ENCODE peak calls at places on chromosomes 12 and 14, in ten cellular contexts. One of them, this sample, is unnamed.
A peak's percentile ranks its signal among the peaks of the same experiment; 100 is the strongest.

GRCh38 chr14:89252887-89253532 is 164.0 kb downstream of the FOXN3 start:
- DNase-seq in A549: peak; percentile 11
- DNase-seq in transverse colon: no peak
- DNase-seq in K562: no peak
- DNase-seq in H1: peak; percentile 17
- DNase-seq in stomach: no peak
- DNase-seq in tibial nerve: no peak
- DNase-seq in GM12878: no peak
- DNase-seq in upper lobe of left lung: no peak
- DNase-seq in HepG2: no peak
- DNase-seq in this sample: no peak

GRCh38 chr14:52690983-52691760 is 4.2 kb downstream of the ERO1A start:
- DNase-seq in A549: no peak
- DNase-seq in transverse colon: no peak
- DNase-seq in K562: no peak
- DNase-seq in H1: no peak
- DNase-seq in stomach: no peak
- DNase-seq in tibial nerve: no peak
- DNase-seq in GM12878: no peak
- DNase-seq in upper lobe of left lung: no peak
- DNase-seq in HepG2: no peak
- DNase-seq in this sample: no peak

GRCh38 chr12:104280703-104281458 is 22.7 kb upstream of the EID3 start:
- DNase-seq in A549: peak; percentile 85
- DNase-seq in transverse colon: no peak
- DNase-seq in K562: peak; percentile 34
- DNase-seq in H1: no peak
- DNase-seq in stomach: no peak
- DNase-seq in tibial nerve: no peak
- DNase-seq in GM12878: no peak
- DNase-seq in upper lobe of left lung: no peak
- DNase-seq in HepG2: peak; percentile 43
- DNase-seq in this sample: no peak

GRCh38 chr12:24860546-24860945 is 88.4 kb downstream of the BCAT1 start:
- DNase-seq in A549: no peak
- DNase-seq in transverse colon: no peak
- DNase-seq in K562: no peak
- DNase-seq in H1: no peak
- DNase-seq in stomach: no peak
- DNase-seq in tibial nerve: no peak
- DNase-seq in GM12878: no peak
- DNase-seq in upper lobe of left lung: no peak
- DNase-seq in HepG2: no peak
- DNase-seq in this sample: no peak

GRCh38 chr14:77125275-77126073 is 16.1 kb downstream of the ZDHHC22 start:
- DNase-seq in A549: no peak
- DNase-seq in transverse colon: no peak
- DNase-seq in K562: no peak
- DNase-seq in H1: no peak
- DNase-seq in stomach: no peak
- DNase-seq in tibial nerve: no peak
- DNase-seq in GM12878: no peak
- DNase-seq in upper lobe of left lung: no peak
- DNase-seq in HepG2: no peak
- DNase-seq in this sample: no peak

GRCh38 chr12:46763230-46763629 is 62.6 kb downstream of the SLC38A4 start:
- DNase-seq in A549: no peak
- DNase-seq in transverse colon: no peak
- DNase-seq in K562: no peak
- DNase-seq in H1: no peak
- DNase-seq in stomach: no peak
- DNase-seq in tibial nerve: no peak
- DNase-seq in GM12878: no peak
- DNase-seq in upper lobe of left lung: no peak
- DNase-seq in HepG2: no peak
- DNase-seq in this sample: no peak

GRCh38 chr14:90698379-90698869 is 117.8 kb downstream of the TTC7B start:
- DNase-seq in A549: no peak
- DNase-seq in transverse colon: peak; percentile 31
- DNase-seq in K562: no peak
- DNase-seq in H1: no peak
- DNase-seq in stomach: no peak
- DNase-seq in tibial nerve: peak; percentile 18
- DNase-seq in GM12878: no peak
- DNase-seq in upper lobe of left lung: peak; percentile 41
- DNase-seq in HepG2: no peak
- DNase-seq in this sample: peak; percentile 63

GRCh38 chr14:74207943-74208342 is 31.3 kb upstream of the VSX2 start:
- DNase-seq in A549: peak; percentile 7
- DNase-seq in transverse colon: no peak
- DNase-seq in K562: no peak
- DNase-seq in H1: no peak
- DNase-seq in stomach: no peak
- DNase-seq in tibial nerve: no peak
- DNase-seq in GM12878: no peak
- DNase-seq in upper lobe of left lung: no peak
- DNase-seq in HepG2: peak; percentile 10
- DNase-seq in this sample: no peak

GRCh38 chr14:76268013-76268376 is 107.9 kb upstream of the ESRRB start:
- DNase-seq in A549: no peak
- DNase-seq in transverse colon: no peak
- DNase-seq in K562: no peak
- DNase-seq in H1: no peak
- DNase-seq in stomach: no peak
- DNase-seq in tibial nerve: no peak
- DNase-seq in GM12878: no peak
- DNase-seq in upper lobe of left lung: no peak
- DNase-seq in HepG2: no peak
- DNase-seq in this sample: no peak

GRCh38 chr14:89401783-89402182 is 15.2 kb downstream of the FOXN3 start:
- DNase-seq in A549: no peak
- DNase-seq in transverse colon: no peak
- DNase-seq in K562: no peak
- DNase-seq in H1: no peak
- DNase-seq in stomach: no peak
- DNase-seq in tibial nerve: no peak
- DNase-seq in GM12878: no peak
- DNase-seq in upper lobe of left lung: no peak
- DNase-seq in HepG2: no peak
- DNase-seq in this sample: no peak

GRCh38 chr12:124506145-124506831 is 61.1 kb downstream of the NCOR2 start:
- DNase-seq in A549: no peak
- DNase-seq in transverse colon: peak; percentile 77
- DNase-seq in K562: peak; percentile 63
- DNase-seq in H1: no peak
- DNase-seq in stomach: peak; percentile 74
- DNase-seq in tibial nerve: peak; percentile 82
- DNase-seq in GM12878: no peak
- DNase-seq in upper lobe of left lung: peak; percentile 80
- DNase-seq in HepG2: no peak
- DNase-seq in this sample: peak; percentile 88

GRCh38 chr12:51846911-51847829 is 1.3 kb downstream of the FIGNL2 start:
- DNase-seq in A549: no peak
- DNase-seq in transverse colon: peak; percentile 44
- DNase-seq in K562: no peak
- DNase-seq in H1: no peak
- DNase-seq in stomach: no peak
- DNase-seq in tibial nerve: peak; percentile 47
- DNase-seq in GM12878: no peak
- DNase-seq in upper lobe of left lung: peak; percentile 47
- DNase-seq in HepG2: no peak
- DNase-seq in this sample: peak; percentile 41

GRCh38 chr14:63006515-63006914 is 38.7 kb downstream of the KCNH5 start:
- DNase-seq in A549: no peak
- DNase-seq in transverse colon: no peak
- DNase-seq in K562: no peak
- DNase-seq in H1: no peak
- DNase-seq in stomach: no peak
- DNase-seq in tibial nerve: no peak
- DNase-seq in GM12878: no peak
- DNase-seq in upper lobe of left lung: no peak
- DNase-seq in HepG2: no peak
- DNase-seq in this sample: no peak

GRCh38 chr14:105999361-106000028 is 473.1 kb downstream of the TMEM121 start:
- DNase-seq in A549: peak; percentile 84
- DNase-seq in transverse colon: peak; percentile 70
- DNase-seq in K562: no peak
- DNase-seq in H1: no peak
- DNase-seq in stomach: peak; percentile 68
- DNase-seq in tibial nerve: no peak
- DNase-seq in GM12878: no peak
- DNase-seq in upper lobe of left lung: peak; percentile 34
- DNase-seq in HepG2: peak; percentile 50
- DNase-seq in this sample: peak; percentile 26

GRCh38 chr14:33457021-33457420 is 493.9 kb downstream of the EGLN3 start:
- DNase-seq in A549: no peak
- DNase-seq in transverse colon: no peak
- DNase-seq in K562: no peak
- DNase-seq in H1: no peak
- DNase-seq in stomach: no peak
- DNase-seq in tibial nerve: no peak
- DNase-seq in GM12878: no peak
- DNase-seq in upper lobe of left lung: no peak
- DNase-seq in HepG2: no peak
- DNase-seq in this sample: no peak

GRCh38 chr12:53505086-53505485 is 2.2 kb downstream of the NPFF start:
- DNase-seq in A549: no peak
- DNase-seq in transverse colon: no peak
- DNase-seq in K562: no peak
- DNase-seq in H1: no peak
- DNase-seq in stomach: no peak
- DNase-seq in tibial nerve: no peak
- DNase-seq in GM12878: no peak
- DNase-seq in upper lobe of left lung: no peak
- DNase-seq in HepG2: no peak
- DNase-seq in this sample: peak; percentile 47
- TF ChIP-seq EP300 in A549: no peak
- TF ChIP-seq EP300 in transverse colon: no peak
- TF ChIP-seq EP300 in K562: no peak
- TF ChIP-seq EP300 in H1: no peak
- TF ChIP-seq EP300 in stomach: no peak
- TF ChIP-seq EP300 in tibial nerve: no peak
- TF ChIP-seq EP300 in GM12878: no peak
- TF ChIP-seq EP300 in upper lobe of left lung: no peak
- TF ChIP-seq EP300 in HepG2: no peak
- TF ChIP-seq EP300 in this sample: no peak

DNA sequence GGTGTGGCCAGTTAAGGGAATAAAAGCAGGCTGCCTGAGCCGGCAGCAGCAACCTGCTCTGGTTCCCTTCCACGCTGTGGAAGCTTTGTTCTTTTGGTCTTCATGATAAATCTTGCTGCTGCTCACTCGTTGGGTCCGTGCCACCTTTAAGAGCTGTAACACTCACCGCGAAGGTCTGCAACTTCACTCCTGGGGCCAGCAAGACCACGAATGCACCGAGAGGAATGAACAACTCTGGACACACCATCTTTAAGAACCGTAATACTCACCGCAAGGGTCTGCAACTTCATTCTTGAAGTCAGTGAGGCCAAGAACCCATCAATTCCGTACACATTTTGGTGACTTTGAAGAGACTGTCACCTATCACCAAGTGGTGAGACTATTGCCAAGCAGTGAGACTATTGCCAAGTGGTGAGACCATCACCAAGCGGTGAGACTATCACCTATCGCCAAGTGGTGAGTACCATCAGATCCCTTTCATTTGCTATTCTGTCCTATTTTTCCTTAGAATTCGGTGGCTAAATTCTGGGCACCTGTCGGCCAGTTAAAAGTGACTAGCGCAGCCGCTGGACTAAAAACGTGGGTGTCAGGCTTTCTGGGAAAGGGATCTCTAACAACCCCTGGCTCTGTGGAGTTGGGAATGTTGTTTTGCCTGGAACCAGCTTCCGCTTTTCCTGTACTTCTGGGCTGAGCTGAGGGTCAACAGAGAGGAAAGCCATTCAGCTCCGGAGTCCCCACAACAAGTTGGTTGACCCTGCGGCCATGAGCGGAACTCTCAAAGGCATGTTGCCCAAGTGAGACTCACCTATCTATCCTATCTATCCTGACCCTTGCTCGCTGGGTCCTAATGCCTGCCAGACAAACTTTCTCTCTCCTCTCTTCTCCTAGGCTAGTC is at the start of gene DHRS2:
- DNase-seq in A549: no peak
- DNase-seq in transverse colon: no peak
- DNase-seq in K562: no peak
- DNase-seq in H1: no peak
- DNase-seq in stomach: no peak
- DNase-seq in tibial nerve: no peak
- DNase-seq in GM12878: no peak
- DNase-seq in upper lobe of left lung: no peak
- DNase-seq in HepG2: peak; percentile 100
- DNase-seq in this sample: no peak
- TF ChIP-seq POLR2A in A549: no peak
- TF ChIP-seq POLR2A in transverse colon: no peak
- TF ChIP-seq POLR2A in K562: peak; percentile 79
- TF ChIP-seq POLR2A in H1: no peak
- TF ChIP-seq POLR2A in stomach: no peak
- TF ChIP-seq POLR2A in tibial nerve: no peak
- TF ChIP-seq POLR2A in GM12878: no peak
- TF ChIP-seq POLR2A in upper lobe of left lung: no peak
- TF ChIP-seq POLR2A in HepG2: no peak
- TF ChIP-seq POLR2A in this sample: no peak

DNA sequence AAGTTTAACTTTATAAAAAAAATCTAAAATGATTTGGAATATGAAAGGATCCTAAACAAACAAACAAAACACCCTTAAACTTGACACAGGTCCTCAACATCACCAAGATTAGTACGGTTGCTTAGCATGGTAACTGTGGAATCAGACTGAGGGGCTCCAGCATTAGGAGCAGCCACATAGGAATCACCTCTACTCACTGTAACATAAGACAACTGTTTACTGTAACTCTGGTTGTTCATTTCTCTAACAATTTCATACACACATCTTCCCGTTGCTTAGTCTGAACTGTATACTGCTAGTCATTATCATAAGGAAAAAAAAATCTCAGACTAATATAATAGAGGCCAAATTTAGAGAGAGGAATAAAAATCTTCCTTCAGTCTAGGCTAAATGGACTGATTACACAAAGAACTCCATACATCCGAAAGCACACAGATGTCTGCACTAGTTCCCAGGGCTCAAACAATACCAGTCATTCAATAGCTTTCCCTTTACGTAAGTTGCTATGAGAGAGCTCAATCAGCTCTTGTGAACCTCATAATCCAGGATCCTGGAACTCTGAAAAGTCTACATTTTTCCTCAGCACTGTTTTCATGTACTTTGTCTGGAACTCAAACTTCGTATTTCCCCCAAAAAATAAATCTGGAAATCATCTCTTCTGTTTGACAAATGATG is 26.0 kb downstream of the LRP6 start:
- DNase-seq in A549: peak; percentile 21
- DNase-seq in transverse colon: no peak
- DNase-seq in K562: no peak
- DNase-seq in H1: no peak
- DNase-seq in stomach: no peak
- DNase-seq in tibial nerve: no peak
- DNase-seq in GM12878: no peak
- DNase-seq in upper lobe of left lung: no peak
- DNase-seq in HepG2: peak; percentile 96
- DNase-seq in this sample: no peak
- TF ChIP-seq EP300 in A549: no peak
- TF ChIP-seq EP300 in transverse colon: no peak
- TF ChIP-seq EP300 in K562: no peak
- TF ChIP-seq EP300 in H1: no peak
- TF ChIP-seq EP300 in stomach: no peak
- TF ChIP-seq EP300 in tibial nerve: no peak
- TF ChIP-seq EP300 in GM12878: no peak
- TF ChIP-seq EP300 in upper lobe of left lung: no peak
- TF ChIP-seq EP300 in HepG2: peak; percentile 55
- TF ChIP-seq EP300 in this sample: no peak

GRCh38 chr12:57611116-57611809 is at the start of gene ARHGEF25:
- DNase-seq in A549: peak; percentile 48
- DNase-seq in transverse colon: peak; percentile 73
- DNase-seq in K562: peak; percentile 92
- DNase-seq in H1: no peak
- DNase-seq in stomach: peak; percentile 53
- DNase-seq in tibial nerve: peak; percentile 49
- DNase-seq in GM12878: no peak
- DNase-seq in upper lobe of left lung: peak; percentile 55
- DNase-seq in HepG2: peak; percentile 41
- DNase-seq in this sample: peak; percentile 86
- TF ChIP-seq POLR2A in A549: peak; percentile 66
- TF ChIP-seq POLR2A in transverse colon: peak; percentile 40
- TF ChIP-seq POLR2A in K562: peak; percentile 85
- TF ChIP-seq POLR2A in H1: no peak
- TF ChIP-seq POLR2A in stomach: no peak
- TF ChIP-seq POLR2A in tibial nerve: no peak
- TF ChIP-seq POLR2A in GM12878: peak; percentile 82
- TF ChIP-seq POLR2A in upper lobe of left lung: peak; percentile 34
- TF ChIP-seq POLR2A in HepG2: peak; percentile 80
- TF ChIP-seq POLR2A in this sample: peak; percentile 51

This sample was measured in ovary.